ENCODE peak calls at places on chromosomes 7 and 10, in six cellular contexts. Z, K, F, Y, X and I are unnamed samples.

GRCh38 chr10:16751244-16751643 is 66.0 kb downstream of the RSU1 start:
- DNase-seq in Z (no peak), K (no peak), F (no peak), Y (no peak), X (no peak), I (no peak)

GRCh38 chr7:89332026-89332425 is 536.5 kb upstream of the TEX47 start:
- DNase-seq in Z (no peak), K (no peak), F (no peak), Y (no peak), X (no peak), I (peak; percentile 1)

GRCh38 chr10:129161184-129161583 is 305.9 kb upstream of the MGMT start:
- DNase-seq in Z (no peak), K (no peak), F (no peak), Y (no peak), X (peak; percentile 13), I (peak; percentile 6)

GRCh38 chr10:129694633-129695356 is 227.8 kb downstream of the MGMT start:
- DNase-seq in Z (peak; percentile 81), K (no peak), F (no peak), Y (peak; percentile 45), X (no peak), I (no peak)

GRCh38 chr7:25262586-25262985 is 34.3 kb upstream of the NPVF start:
- DNase-seq in Z (no peak), K (no peak), F (no peak), Y (no peak), X (peak; percentile 31), I (peak; percentile 62)

GRCh38 chr7:158904599-158904998 is 48.2 kb downstream of the DYNC2I1 start:
- DNase-seq in Z (no peak), K (no peak), F (no peak), Y (no peak), X (no peak), I (no peak)

GRCh38 chr10:110069502-110069982 is 61.8 kb downstream of the ADD3 start:
- DNase-seq in Z (no peak), K (peak; percentile 71), F (no peak), Y (no peak), X (no peak), I (peak; percentile 30)

GRCh38 chr10:21265622-21266021 is 259.9 kb downstream of the SKIDA1 start:
- DNase-seq in Z (peak; percentile 15), K (no peak), F (no peak), Y (no peak), X (peak; percentile 79), I (peak; percentile 58)

GRCh38 chr7:25250386-25250785 is 22.1 kb upstream of the NPVF start:
- DNase-seq in Z (no peak), K (no peak), F (no peak), Y (no peak), X (no peak), I (no peak)

GRCh38 chr7:69722836-69723235 is 124.6 kb downstream of the AUTS2 start:
- DNase-seq in Z (no peak), K (no peak), F (no peak), Y (no peak), X (no peak), I (peak; percentile 9)

GRCh38 chr7:105794741-105795729 is 81.4 kb downstream of the ATXN7L1 start:
- DNase-seq in Z (peak; percentile 85), K (no peak), F (no peak), Y (no peak), X (peak; percentile 66), I (peak; percentile 87)

GRCh38 chr10:102452672-102453340 is 1.5 kb upstream of the C10orf95 start:
- DNase-seq in Z (peak; percentile 64), K (peak; percentile 32), F (no peak), Y (no peak), X (peak; percentile 79), I (peak; percentile 68)

GRCh38 chr10:76303682-76304316 is 872.4 kb downstream of the LRMDA start:
- DNase-seq in Z (peak; percentile 86), K (peak; percentile 9), F (peak; percentile 76), Y (peak; percentile 62), X (peak; percentile 88), I (peak; percentile 82)